ENCODE peak calls at places on chromosome 5, in nine cellular contexts. H, W, R, L, B, K, Y, O and Z are unnamed samples.
A peak's percentile ranks its signal among the peaks of the same experiment; 100 is the strongest.

GRCh38 chr5:170747851-170748250 is 35.7 kb upstream of the GABRP start:
- DNase-seq in L (no peak), W (peak; percentile 48), B (peak; percentile 26), H (peak; percentile 77), Y (no peak), K (no peak), R (no peak), O (peak; percentile 14), Z (no peak)

GRCh38 chr5:112691341-112691685 is 46.4 kb upstream of the APC start:
- DNase-seq in L (no peak), R (no peak), Y (no peak), K (no peak), W (no peak), B (no peak), O (no peak), H (no peak), Z (no peak)

GRCh38 chr5:55934117-55934613 is 60.6 kb downstream of the IL6ST start:
- DNase-seq in L (no peak), R (no peak), B (no peak), K (no peak), O (peak; percentile 36), W (no peak), Y (no peak), H (no peak), Z (no peak)

GRCh38 chr5:72451771-72452505 is 55.3 kb downstream of the ZNF366 start:
- DNase-seq in B (peak; percentile 84), O (peak; percentile 93), H (peak; percentile 40), R (no peak), K (peak; percentile 98), L (no peak), W (no peak), Y (peak; percentile 86), Z (peak; percentile 96)

GRCh38 chr5:147177125-147177840 is 57.5 kb upstream of the STK32A start:
- DNase-seq in B (peak; percentile 53), R (no peak), L (no peak), K (no peak), O (peak; percentile 17), W (no peak), Y (no peak), H (no peak), Z (no peak)

GRCh38 chr5:54701179-54701578 is 183.6 kb downstream of the SNX18 start:
- DNase-seq in W (no peak), L (no peak), K (peak; percentile 93), R (no peak), O (peak; percentile 91), B (peak; percentile 88), Y (peak; percentile 77), H (peak; percentile 91), Z (peak; percentile 80)

GRCh38 chr5:43353668-43354067 is 40.5 kb upstream of the HMGCS1 start:
- DNase-seq in K (no peak), O (no peak), Y (no peak), R (no peak), L (no peak), W (no peak), B (no peak), H (no peak), Z (no peak)

GRCh38 chr5:125317546-125317995 is 571.1 kb upstream of the ZNF608 start:
- DNase-seq in O (no peak), H (peak; percentile 24), K (no peak), W (no peak), R (no peak), L (peak; percentile 39), Y (no peak), B (no peak), Z (no peak)

GRCh38 chr5:74519161-74519571 is 121.4 kb downstream of the ENC1 start:
- DNase-seq in R (no peak), Y (no peak), W (no peak), B (peak; percentile 40), H (peak; percentile 52), O (no peak), K (no peak), L (no peak), Z (no peak)

GRCh38 chr5:31638286-31638685 is 645 bp upstream of the PDZD2 start:
- DNase-seq in H (no peak), L (no peak), K (no peak), Y (peak; percentile 68), W (no peak), R (no peak), B (no peak), O (peak; percentile 14), Z (no peak)

GRCh38 chr5:154795235-154795596 is 40.0 kb downstream of the LARP1 start:
- DNase-seq in Y (no peak), R (no peak), K (no peak), B (no peak), L (no peak), H (no peak), O (no peak), W (no peak), Z (no peak)

GRCh38 chr5:177446184-177447065 is at the start of gene PRR7:
- DNase-seq in O (peak; percentile 94), H (peak; percentile 64), R (peak; percentile 81), Y (no peak), B (peak; percentile 52), K (no peak), W (peak; percentile 43), L (no peak), Z (no peak)

GRCh38 chr5:32280656-32281081 is 32.1 kb downstream of the MTMR12 start:
- DNase-seq in L (no peak), H (no peak), W (no peak), R (no peak), K (no peak), B (no peak), Y (no peak), O (no peak), Z (no peak)

GRCh38 chr5:66658516-66658915 is 62.3 kb downstream of the MAST4 start:
- DNase-seq in O (no peak), R (no peak), L (no peak), B (no peak), W (no peak), H (no peak), K (no peak), Y (no peak), Z (no peak)

GRCh38 chr5:1182633-1183423 is 18.6 kb upstream of the SLC6A19 start:
- DNase-seq in R (peak; percentile 57), K (no peak), H (no peak), B (no peak), O (no peak), W (peak; percentile 35), Y (no peak), L (no peak), Z (no peak)

GRCh38 chr5:149228610-149229297 is 42.9 kb upstream of the AFAP1L1 start:
- DNase-seq in R (peak; percentile 6), B (peak; percentile 67), Y (no peak), H (peak; percentile 80), W (no peak), L (no peak), O (peak; percentile 94), K (peak; percentile 58), Z (peak; percentile 77)

GRCh38 chr5:106474066-106474465 is 1196.7 kb downstream of the EFNA5 start:
- DNase-seq in L (no peak), B (no peak), H (no peak), R (no peak), Y (no peak), K (no peak), W (no peak), O (no peak), Z (no peak)

GRCh38 chr5:74035521-74035937 is 409.5 kb downstream of the ARHGEF28 start:
- DNase-seq in R (no peak), O (peak; percentile 73), K (no peak), L (no peak), H (peak; percentile 90), Y (no peak), B (peak; percentile 70), W (no peak), Z (peak; percentile 40)

GRCh38 chr5:75055727-75056144 is 3.4 kb upstream of the GCNT4 start:
- DNase-seq in L (no peak), Y (no peak), B (peak; percentile 27), O (no peak), K (peak; percentile 78), W (no peak), R (no peak), H (peak; percentile 98), Z (peak; percentile 28)

GRCh38 chr5:160423025-160423554 is 1.4 kb downstream of the PTTG1 start:
- DNase-seq in K (no peak), R (no peak), H (peak; percentile 65), L (peak; percentile 23), Y (no peak), B (no peak), O (no peak), W (no peak), Z (no peak)

GRCh38 chr5:81269751-81270686 is 31.4 kb upstream of the ZCCHC9 start:
- DNase-seq in H (peak; percentile 72), B (no peak), W (no peak), K (no peak), R (no peak), L (no peak), O (no peak), Y (no peak), Z (no peak)

GRCh38 chr5:148730272-148730954 is 76.1 kb upstream of the HTR4 start:
- DNase-seq in W (no peak), H (no peak), K (peak; percentile 39), O (peak; percentile 79), B (peak; percentile 56), Y (no peak), L (no peak), R (no peak), Z (no peak)

GRCh38 chr5:128279345-128279744 is 195.8 kb downstream of the SLC12A2 start:
- DNase-seq in O (no peak), R (no peak), W (no peak), K (no peak), H (no peak), L (no peak), Y (no peak), B (no peak), Z (no peak)

GRCh38 chr5:124865603-124866354 is 119.3 kb upstream of the ZNF608 start:
- DNase-seq in R (no peak), B (no peak), L (no peak), Y (no peak), W (no peak), H (no peak), O (no peak), K (no peak), Z (no peak)